ENCODE peak calls at places on chromosomes 11 and 22, in ten cellular contexts. N is AG04449, A is AG10803, E is fibroblast of lung, I is cardiac fibroblast, S is epithelial cell of esophagus, Q is prostate gland, J is heart right ventricle, V is mammary epithelial cell, K is GM12865. Z is an unnamed sample.

GRCh38 chr11:47512701-47513100 is 40.2 kb downstream of the CELF1 start:
- DNase-seq in S (no peak), E (no peak), K (no peak), A (no peak), V (no peak), I (no peak), Q (no peak), N (no peak), J (no peak), Z (no peak)

GRCh38 chr22:27783436-27784098 is 18.0 kb downstream of the MN1 start:
- DNase-seq in S (no peak), Q (no peak), E (no peak), I (no peak), N (no peak), J (no peak), K (no peak), A (no peak), V (no peak), Z (no peak)

GRCh38 chr11:3231851-3232744 is at the start of gene MRGPRE:
- DNase-seq in I (no peak), V (peak), Q (no peak), S (peak), E (no peak), J (peak), K (no peak), N (no peak), A (peak), Z (peak)

GRCh38 chr11:11513438-11513837 is 108.4 kb downstream of the GALNT18 start:
- DNase-seq in Q (peak), K (no peak), J (no peak), S (peak), N (no peak), I (no peak), E (no peak), V (peak), A (peak), Z (no peak)

GRCh38 chr22:49869091-49869830 is 15.6 kb downstream of the ZBED4 start:
- DNase-seq in S (no peak), K (no peak), Q (no peak), V (no peak), A (no peak), I (no peak), N (no peak), E (no peak), J (no peak), Z (no peak)

GRCh38 chr11:9893474-9893873 is 229.6 kb downstream of the SWAP70 start:
- DNase-seq in V (no peak), I (no peak), E (no peak), Q (no peak), S (no peak), N (no peak), J (no peak), A (no peak), K (no peak), Z (no peak)

GRCh38 chr22:28282346-28282745 is 363.3 kb upstream of the PITPNB start:
- DNase-seq in J (no peak), A (peak), V (peak), E (peak), I (peak), K (no peak), N (peak), S (no peak), Q (no peak), Z (peak)

GRCh38 chr22:21876486-21877176 is 9.2 kb upstream of the MAPK1 start:
- DNase-seq in J (no peak), I (peak), Q (no peak), E (peak), V (peak), S (no peak), K (peak), N (peak), A (peak), Z (peak)

GRCh38 chr11:1162498-1163311 is 5.0 kb downstream of the MUC5AC start:
- DNase-seq in I (no peak), K (no peak), E (no peak), N (no peak), J (no peak), S (no peak), A (no peak), V (no peak), Q (no peak), Z (no peak)

GRCh38 chr22:24322522-24322921 is 51.9 kb downstream of the SPECC1L start:
- DNase-seq in S (no peak), N (no peak), K (no peak), A (peak), J (no peak), Q (no peak), E (no peak), I (no peak), V (no peak), Z (no peak)

GRCh38 chr11:111069076-111069475 is 176.4 kb upstream of the POU2AF2 start:
- DNase-seq in S (peak), A (no peak), K (no peak), J (no peak), E (peak), I (peak), N (no peak), V (peak), Q (no peak), Z (peak)

GRCh38 chr22:45547016-45547345 is 44.3 kb downstream of the FBLN1 start:
- DNase-seq in J (no peak), E (no peak), K (no peak), I (no peak), Q (no peak), A (no peak), N (no peak), V (no peak), S (no peak), Z (no peak)

GRCh38 chr11:72752088-72752914 is at the start of gene ARAP1:
- DNase-seq in N (no peak), K (peak), E (peak), J (peak), I (peak), A (peak), S (peak), V (peak), Q (peak), Z (peak)

GRCh38 chr22:50313021-50313420 is 5.6 kb upstream of the PLXNB2 start:
- DNase-seq in V (no peak), N (no peak), S (no peak), I (no peak), J (no peak), A (no peak), K (no peak), Q (no peak), E (no peak), Z (no peak)

GRCh38 chr11:71194702-71195101 is 57.7 kb downstream of the SHANK2 start:
- DNase-seq in N (no peak), E (no peak), J (no peak), I (no peak), K (no peak), S (no peak), A (no peak), V (no peak), Q (no peak), Z (no peak)

GRCh38 chr11:62449451-62449851 is 30.6 kb downstream of the SCGB1A1 start:
- DNase-seq in Q (peak), S (peak), E (no peak), K (no peak), I (no peak), A (no peak), N (no peak), V (peak), J (no peak), Z (no peak)

GRCh38 chr11:79121351-79121750 is 319.5 kb downstream of the TENM4 start:
- DNase-seq in S (no peak), V (no peak), N (no peak), Q (no peak), J (no peak), K (no peak), E (no peak), A (no peak), I (no peak), Z (no peak)

GRCh38 chr11:44833221-44833620 is 106.5 kb downstream of the TSPAN18 start:
- DNase-seq in K (no peak), E (no peak), I (no peak), Q (no peak), V (no peak), A (no peak), S (no peak), N (no peak), J (no peak), Z (no peak)

GRCh38 chr11:76336597-76336996 is 44.3 kb downstream of the THAP12 start:
- DNase-seq in N (no peak), J (no peak), Q (no peak), V (no peak), S (no peak), A (no peak), E (no peak), K (no peak), I (no peak), Z (no peak)

GRCh38 chr11:132022285-132022684 is 651.9 kb downstream of the NTM start:
- DNase-seq in K (no peak), A (no peak), V (no peak), I (no peak), Q (no peak), J (no peak), S (no peak), E (no peak), N (no peak), Z (no peak)

GRCh38 chr11:45917286-45917622 is 423 bp downstream of the PEX16 start:
- DNase-seq in A (no peak), Q (no peak), S (no peak), E (no peak), K (peak), N (no peak), J (no peak), V (no peak), I (no peak), Z (no peak)

GRCh38 chr11:130514316-130514715 is 65.9 kb downstream of the ADAMTS15 start:
- DNase-seq in Q (no peak), I (peak), S (no peak), J (no peak), E (peak), K (no peak), V (no peak), N (no peak), A (peak), Z (peak)

GRCh38 chr22:45268167-45268957 is 16.4 kb upstream of the UPK3A start:
- DNase-seq in A (no peak), V (no peak), Q (no peak), N (no peak), I (no peak), J (no peak), E (no peak), K (no peak), S (no peak), Z (peak)

GRCh38 chr11:12007769-12008737 is at the start of gene DKK3:
- DNase-seq in S (peak), Q (peak), J (peak), I (peak), E (peak), V (peak), A (peak), N (no peak), K (no peak), Z (peak)

GRCh38 chr11:14953904-14954303 is 18.2 kb downstream of the CALCA start:
- DNase-seq in I (no peak), J (no peak), A (no peak), V (no peak), S (no peak), E (no peak), Q (no peak), N (no peak), K (no peak), Z (no peak)

GRCh38 chr11:15923169-15923568 is 433.2 kb downstream of the SOX6 start:
- DNase-seq in N (no peak), Q (no peak), K (no peak), J (no peak), E (no peak), V (peak), I (no peak), S (peak), A (no peak), Z (no peak)

GRCh38 chr22:23832226-23833016 is 6.4 kb downstream of the DERL3 start:
- DNase-seq in S (no peak), A (no peak), I (no peak), E (no peak), K (no peak), J (no peak), N (no peak), Q (no peak), V (no peak), Z (no peak)

GRCh38 chr22:35888181-35888870 is 140.3 kb downstream of the RBFOX2 start:
- DNase-seq in J (no peak), S (no peak), E (no peak), I (no peak), Q (no peak), A (no peak), N (no peak), V (no peak), K (no peak), Z (no peak)

GRCh38 chr11:120054016-120054752 is 83.7 kb downstream of the TRIM29 start:
- DNase-seq in K (no peak), N (no peak), Q (no peak), S (no peak), A (no peak), I (no peak), E (no peak), V (no peak), J (no peak), Z (no peak)

GRCh38 chr11:12674936-12675696 is 895 bp downstream of the TEAD1 start:
- DNase-seq in A (no peak), N (no peak), K (no peak), E (peak), Q (no peak), J (peak), I (peak), S (peak), V (no peak), Z (no peak)

GRCh38 chr11:134275534-134276395 is at the start of gene GLB1L3:
- DNase-seq in V (peak), S (peak), J (no peak), E (peak), K (peak), N (no peak), Q (peak), I (no peak), A (peak), Z (no peak)

GRCh38 chr11:88489030-88489429 is 151.5 kb upstream of the CTSC start:
- DNase-seq in J (no peak), S (peak), I (no peak), V (peak), N (no peak), K (no peak), A (no peak), Q (no peak), E (no peak), Z (peak)

GRCh38 chr22:35725521-35725920 is 7.8 kb downstream of the APOL5 start:
- DNase-seq in E (no peak), S (no peak), A (no peak), V (no peak), J (no peak), I (no peak), K (no peak), Q (no peak), N (no peak), Z (peak)

GRCh38 chr11:60098508-60098907 is 10.0 kb downstream of the MS4A2 start:
- DNase-seq in Q (no peak), J (no peak), N (no peak), E (no peak), I (no peak), K (no peak), S (no peak), V (no peak), A (no peak), Z (no peak)

DNA sequence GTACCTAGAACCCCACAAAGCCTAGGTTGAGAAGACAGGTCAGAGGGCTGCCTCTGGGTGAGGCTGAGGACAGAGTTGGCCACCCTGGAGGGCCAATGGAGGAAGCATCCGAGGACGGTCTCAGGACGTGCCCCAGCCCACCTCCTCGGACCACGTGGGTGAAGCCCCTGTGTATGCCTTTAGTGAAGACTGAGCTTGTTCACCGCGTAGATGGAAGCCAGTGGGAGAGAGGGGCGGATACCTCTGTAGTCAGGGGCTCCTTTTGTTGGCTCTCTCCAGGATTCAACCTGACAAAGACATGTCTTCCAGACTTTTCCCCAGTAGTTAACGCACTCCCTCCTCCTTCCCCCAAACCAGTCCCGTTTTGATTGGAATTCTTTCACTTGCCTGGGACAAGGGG is 110.7 kb downstream of the ZBTB16 start:
- DNase-seq in I (no peak), J (no peak), N (no peak), A (no peak), E (no peak), V (no peak), Q (no peak), K (no peak), S (no peak), Z (no peak)
- TF ChIP-seq CTCF in I (no peak), J (no peak), N (no peak), A (no peak), E (no peak), V (no peak), Q (no peak), K (no peak), S (no peak), Z (no peak)

DNA sequence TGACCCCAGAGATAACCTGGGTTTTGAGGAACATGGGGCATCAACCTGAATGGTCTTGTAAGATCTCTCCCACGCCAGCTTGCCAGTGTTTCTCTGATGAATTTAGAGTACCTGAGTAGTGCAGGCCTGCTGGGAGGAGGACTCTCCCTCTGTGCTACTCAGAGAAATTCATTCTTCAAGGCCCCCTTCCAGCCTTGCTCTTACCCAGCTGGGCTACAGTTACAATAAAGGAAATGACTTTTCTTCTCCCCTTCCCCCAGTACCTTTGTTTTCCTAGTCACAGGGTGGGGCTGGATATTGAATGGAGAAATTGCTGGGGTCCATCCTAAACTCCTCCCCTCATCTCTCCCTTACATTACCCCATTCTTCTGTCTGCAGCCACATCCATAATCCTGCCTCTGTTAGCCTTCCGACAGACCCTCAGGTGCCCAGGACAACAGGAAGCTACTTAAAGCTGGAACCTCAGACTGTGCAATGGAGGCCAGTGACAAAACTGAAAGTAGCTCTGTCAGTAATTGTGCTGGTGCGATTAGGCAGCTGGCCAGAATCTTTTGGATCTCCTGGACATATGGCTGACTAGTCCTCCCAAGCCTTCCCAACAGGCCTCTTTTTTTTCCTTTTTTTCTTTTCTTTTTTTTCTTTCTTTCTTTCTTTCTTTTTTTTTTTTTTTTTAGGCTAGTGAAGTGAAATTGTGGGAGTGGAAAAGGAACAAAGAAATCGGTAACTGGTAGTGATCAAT is 17.5 kb downstream of the LIMK2 start:
- DNase-seq in S (no peak), K (peak), V (no peak), A (peak), I (peak), E (peak), Q (peak), N (no peak), J (peak), Z (peak)
- H3K4me3 ChIP-seq in S (no peak), K (peak), V (no peak), A (no peak), I (no peak), E (no peak), Q (no peak), N (no peak), J (peak), Z (no peak)

DNA sequence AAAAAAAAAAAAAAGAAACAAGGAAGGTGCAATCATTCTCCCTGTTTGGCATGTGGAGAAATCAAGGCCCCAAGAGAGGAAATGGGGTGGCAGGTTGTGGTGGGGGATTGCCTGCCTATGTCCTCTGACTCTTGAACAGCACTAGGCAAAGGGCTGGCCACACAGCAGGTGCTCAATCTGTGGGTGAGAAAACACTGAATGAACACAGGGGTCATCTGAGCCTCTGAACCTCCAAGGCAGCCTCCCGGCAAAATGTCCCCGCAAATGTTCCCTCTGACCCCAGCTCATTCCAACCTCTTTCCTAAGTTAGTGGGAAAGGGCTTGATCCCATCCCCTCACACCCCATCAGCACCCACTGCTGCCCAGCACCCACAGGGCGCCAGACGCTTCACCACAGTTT is 4.6 kb downstream of the PLA2G6 start:
- DNase-seq in S (no peak), N (no peak), E (no peak), I (no peak), K (peak), Q (no peak), J (no peak), A (no peak), V (no peak), Z (no peak)
- TF ChIP-seq CTCF in S (no peak), N (no peak), E (no peak), I (no peak), K (no peak), Q (no peak), J (no peak), A (no peak), V (no peak), Z (no peak)

GRCh38 chr22:41561335-41561734 is 525 bp downstream of the CSDC2 start:
- DNase-seq in J (no peak), V (no peak), K (no peak), N (no peak), I (no peak), S (no peak), E (no peak), Q (no peak), A (no peak), Z (no peak)

GRCh38 chr22:41560095-41560487 is 719 bp upstream of the CSDC2 start:
- DNase-seq in A (no peak), E (no peak), S (no peak), J (no peak), V (no peak), N (no peak), I (no peak), K (no peak), Q (no peak), Z (no peak)

GRCh38 chr22:41561788-41562187 is 978 bp downstream of the CSDC2 start:
- DNase-seq in J (no peak), N (no peak), I (no peak), E (no peak), K (no peak), V (no peak), S (no peak), A (no peak), Q (no peak), Z (no peak)

GRCh38 chr22:41555325-41555724 is 5.5 kb upstream of the CSDC2 start:
- DNase-seq in Q (no peak), E (peak), V (no peak), I (peak), S (no peak), K (no peak), A (no peak), J (no peak), N (no peak), Z (no peak)

DNA sequence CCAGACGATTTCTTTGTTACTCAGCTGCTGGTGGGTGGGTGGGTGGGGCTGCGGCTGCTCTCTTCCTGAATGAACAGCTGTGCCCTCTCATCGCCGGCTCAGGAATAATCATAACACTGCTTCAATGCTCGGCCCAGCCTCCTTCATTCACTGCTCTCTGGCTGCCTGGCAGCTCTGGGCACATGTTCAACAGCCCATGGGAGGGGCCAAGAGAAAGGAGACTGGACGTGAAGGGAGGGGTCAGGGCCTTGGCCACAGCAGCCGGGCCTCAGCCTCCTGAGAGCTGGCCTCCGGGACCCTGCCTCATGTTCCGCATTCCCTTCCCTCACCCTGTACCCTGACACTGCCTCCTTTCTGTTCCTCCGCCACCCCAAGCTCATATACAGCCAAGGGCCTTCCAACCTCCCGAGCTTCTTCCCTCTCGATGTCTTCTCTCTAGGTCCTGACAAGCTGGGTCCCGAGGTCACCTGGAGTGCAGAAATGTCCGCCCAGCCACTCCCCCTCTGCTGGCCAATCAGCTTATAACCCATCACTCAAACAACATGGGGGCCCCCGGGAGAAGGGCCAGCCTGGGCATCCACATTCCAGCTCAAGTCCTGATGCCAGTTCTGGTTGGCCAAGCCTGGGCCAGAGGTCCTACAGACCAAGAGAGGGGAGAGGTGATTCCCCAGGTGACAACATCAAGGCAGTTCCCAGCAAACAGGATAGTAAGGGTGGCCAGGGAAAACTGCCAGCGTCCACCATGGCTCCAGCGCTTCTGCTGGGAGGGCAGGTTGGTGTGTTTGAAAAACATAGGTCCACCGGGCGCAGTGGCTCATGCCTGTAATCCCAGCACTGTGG is 3.2 kb upstream of the CSDC2 start:
- DNase-seq in A (peak), I (peak), Q (no peak), K (no peak), S (peak), N (no peak), J (peak), E (peak), V (peak), Z (peak)
- H3K4me3 ChIP-seq in A (no peak), I (no peak), Q (no peak), K (no peak), S (no peak), N (no peak), J (no peak), E (no peak), V (no peak), Z (peak)